ENCODE peak calls at places on chromosomes 4 and X, in six cellular contexts. P is CD8-positive, alpha-beta T cell; Y is esophagus muscularis mucosa; F is breast epithelium; S is IMR-90; J is body of pancreas. Z is an unnamed sample.

GRCh38 chrX:17242470-17242869 is 132.5 kb upstream of the NHS start:
- DNase-seq in P (peak; percentile 18), Y (no peak), F (peak; percentile 23), S (peak; percentile 55), J (peak; percentile 46), Z (peak; percentile 26)

GRCh38 chrX:45711231-45711630 is 510.6 kb upstream of the DIPK2B start:
- DNase-seq in P (no peak), Y (no peak), F (no peak), S (peak; percentile 28), J (no peak), Z (no peak)

GRCh38 chr4:147969573-147969972 is 237.7 kb downstream of the ARHGAP10 start:
- DNase-seq in P (no peak), Y (no peak), F (no peak), S (no peak), J (no peak), Z (no peak)

GRCh38 chr4:18042754-18043153 is 21.2 kb upstream of the LCORL start:
- DNase-seq in P (no peak), Y (no peak), F (no peak), S (no peak), J (no peak), Z (no peak)

GRCh38 chr4:19711871-19712270 is 539.8 kb upstream of the SLIT2 start:
- DNase-seq in P (no peak), Y (no peak), F (no peak), S (peak; percentile 87), J (no peak), Z (no peak)

GRCh38 chr4:103156107-103156506 is 42.0 kb downstream of the CENPE start:
- DNase-seq in P (no peak), Y (no peak), F (no peak), S (no peak), J (no peak), Z (no peak)

GRCh38 chrX:64428371-64428770 is 33.1 kb upstream of the MTMR8 start:
- DNase-seq in P (no peak), Y (no peak), F (no peak), S (no peak), J (no peak), Z (no peak)

GRCh38 chrX:67619253-67619652 is 75.4 kb downstream of the AR start:
- DNase-seq in P (no peak), Y (no peak), F (no peak), S (peak; percentile 33), J (no peak), Z (no peak)

GRCh38 chrX:120795301-120795700 is 80.4 kb downstream of the CT47B1 start:
- DNase-seq in P (no peak), Y (no peak), F (no peak), S (no peak), J (no peak), Z (no peak)

GRCh38 chr4:107826427-107826980 is 1.8 kb downstream of the SGMS2 start:
- DNase-seq in P (no peak), Y (no peak), F (no peak), S (no peak), J (peak; percentile 32), Z (no peak)

GRCh38 chr4:127708985-127709384 is 21.2 kb upstream of the SLC25A31 start:
- DNase-seq in P (no peak), Y (no peak), F (peak; percentile 49), S (peak; percentile 77), J (peak; percentile 50), Z (no peak)

GRCh38 chr4:27123050-27123768 is 262.6 kb downstream of the STIM2 start:
- DNase-seq in P (no peak), Y (no peak), F (no peak), S (no peak), J (no peak), Z (no peak)

GRCh38 chr4:99712099-99712498 is 54.5 kb upstream of the C4orf54 start:
- DNase-seq in P (no peak), Y (no peak), F (no peak), S (no peak), J (peak; percentile 27), Z (no peak)

GRCh38 chrX:154374361-154375155 is at the start of gene FLNA:
- DNase-seq in P (no peak), Y (no peak), F (peak; percentile 37), S (no peak), J (peak; percentile 54), Z (no peak)

GRCh38 chrX:81377329-81377728 is 175.4 kb downstream of the SH3BGRL start:
- DNase-seq in P (no peak), Y (no peak), F (no peak), S (peak; percentile 27), J (no peak), Z (no peak)

GRCh38 chrX:49082472-49082871 is 2.8 kb upstream of the WDR45 start:
- DNase-seq in P (no peak), Y (no peak), F (no peak), S (no peak), J (no peak), Z (no peak)

GRCh38 chrX:24796204-24796603 is 102.5 kb downstream of the POLA1 start:
- DNase-seq in P (no peak), Y (no peak), F (no peak), S (no peak), J (no peak), Z (no peak)

GRCh38 chrX:24805201-24805600 is 111.5 kb downstream of the POLA1 start:
- DNase-seq in P (no peak), Y (no peak), F (no peak), S (no peak), J (no peak), Z (no peak)

GRCh38 chrX:24799078-24799477 is 105.4 kb downstream of the POLA1 start:
- DNase-seq in P (no peak), Y (no peak), F (no peak), S (no peak), J (no peak), Z (no peak)

GRCh38 chrX:24799565-24799964 is 105.8 kb downstream of the POLA1 start:
- DNase-seq in P (no peak), Y (no peak), F (no peak), S (no peak), J (no peak), Z (no peak)
- H3K4me3 ChIP-seq in P (no peak overlapping the region), Y (no peak overlapping the region), F (no peak overlapping the region), S (no peak overlapping the region), J (no peak overlapping the region), Z (no peak overlapping the region)

DNA sequence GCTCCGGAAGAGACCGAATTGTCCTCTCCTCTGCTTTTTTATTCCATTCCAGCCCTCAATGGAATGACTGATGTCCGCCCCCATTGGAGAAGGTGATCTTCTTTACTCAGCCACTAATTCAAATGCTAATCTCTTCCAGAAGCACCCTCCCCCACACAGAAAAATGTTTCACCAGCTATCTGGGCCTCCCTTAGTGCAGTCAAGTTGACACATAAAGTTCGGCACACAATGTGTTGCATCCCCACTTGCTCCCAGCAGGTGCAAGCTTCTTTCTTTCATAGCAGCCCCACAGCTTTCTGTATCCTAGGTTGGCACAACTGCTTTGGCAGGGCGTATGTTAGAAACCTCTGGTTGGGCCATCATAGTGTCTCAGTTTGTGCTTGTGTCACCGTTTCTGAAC is 73.3 kb upstream of the TLR3 start:
- DNase-seq in P (no peak), Y (no peak), F (no peak), S (no peak), J (no peak), Z (no peak)
- H3K27ac ChIP-seq in P (no peak overlapping the region), Y (no peak overlapping the region), F (no peak overlapping the region), S (no peak overlapping the region), J (no peak overlapping the region), Z (no peak overlapping the region)

GRCh38 chr4:38621004-38621684 is 42.9 kb upstream of the KLF3 start:
- DNase-seq in P (no peak), Y (peak; percentile 86), F (no peak), S (peak; percentile 87), J (peak; percentile 56), Z (peak; percentile 91)

GRCh38 chr4:38623260-38623659 is 40.7 kb upstream of the KLF3 start:
- DNase-seq in P (no peak), Y (no peak), F (no peak), S (no peak), J (no peak), Z (no peak)

GRCh38 chr4:38620025-38620424 is 44.0 kb upstream of the KLF3 start:
- DNase-seq in P (no peak), Y (no peak), F (no peak), S (no peak), J (no peak), Z (no peak)

GRCh38 chr4:38620527-38620926 is 43.5 kb upstream of the KLF3 start:
- DNase-seq in P (no peak), Y (no peak), F (no peak), S (no peak), J (no peak), Z (no peak)

GRCh38 chr4:38621831-38622230 is 42.2 kb upstream of the KLF3 start:
- DNase-seq in P (no peak), Y (peak; percentile 3), F (no peak), S (no peak), J (no peak), Z (no peak)
- H3K4me3 ChIP-seq in P (no peak overlapping the region), Y (no peak overlapping the region), F (no peak overlapping the region), S (no peak overlapping the region), J (no peak overlapping the region), Z (no peak overlapping the region)

DNA sequence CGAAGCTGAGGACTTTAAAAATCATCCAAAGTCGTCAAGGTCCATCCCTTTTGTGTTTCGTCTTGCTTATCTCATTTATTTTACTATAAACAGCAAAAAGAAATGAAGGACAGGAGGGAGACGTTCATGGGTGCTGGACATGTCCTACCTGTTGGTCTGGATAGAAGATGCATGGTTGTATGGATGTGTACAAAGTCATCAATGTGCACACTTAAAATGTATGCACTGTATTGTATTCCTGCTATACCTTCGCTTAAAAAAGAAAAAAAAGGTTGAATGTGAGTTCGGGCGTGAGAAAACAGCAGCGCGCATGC is 313 bp upstream of the BLOC1S4 start:
- DNase-seq in P (no peak), Y (no peak), F (no peak), S (no peak), J (no peak), Z (no peak)
- H3K27ac ChIP-seq in P (no peak overlapping the region), Y (peak overlapping the region; percentile 89), F (peak overlapping the region; percentile 93), S (no peak overlapping the region), J (peak overlapping the region; percentile 84), Z (peak overlapping the region; percentile 85)

GRCh38 chrX:19373034-19373891 is 29.5 kb downstream of the PDHA1 start:
- DNase-seq in P (no peak), Y (no peak), F (no peak), S (no peak), J (no peak), Z (peak; percentile 13)
- H3K4me3 ChIP-seq in P (peak overlapping the region; percentile 22), Y (peak overlapping the region; percentile 45), F (peak overlapping the region; percentile 45), S (peak overlapping the region; percentile 42), J (no peak overlapping the region), Z (peak overlapping the region; percentile 16)

GRCh38 chr4:150262611-150263010 is 184.4 kb downstream of the DCLK2 start:
- DNase-seq in P (no peak), Y (peak; percentile 72), F (no peak), S (no peak), J (no peak), Z (no peak)

GRCh38 chr4:150264595-150265141 is 186.4 kb downstream of the DCLK2 start:
- DNase-seq in P (no peak), Y (peak; percentile 62), F (no peak), S (no peak), J (no peak), Z (no peak)

GRCh38 chr4:150265806-150266205 is 187.6 kb downstream of the DCLK2 start:
- DNase-seq in P (no peak), Y (peak; percentile 12), F (no peak), S (no peak), J (no peak), Z (no peak)

GRCh38 chr4:150268444-150268843 is 190.2 kb downstream of the DCLK2 start:
- DNase-seq in P (no peak), Y (no peak), F (no peak), S (peak; percentile 25), J (no peak), Z (no peak)
- H3K27ac ChIP-seq in P (no peak overlapping the region), Y (no peak overlapping the region), F (no peak overlapping the region), S (no peak overlapping the region), J (no peak overlapping the region), Z (no peak overlapping the region)